ENCODE peak calls at places on chromosomes 1 and 21, in four cellular contexts. I is NCI-H146, E is non-pigmented ciliary epithelial cell, R is HEK293T. T is an unnamed sample.

GRCh38 chr21:36048357-36048756 is 12.0 kb downstream of the SETD4 start:
- DNase-seq in I (no peak), E (no peak), R (no peak), T (no peak)

GRCh38 chr1:3293563-3294080 is 160.8 kb upstream of the ARHGEF16 start:
- DNase-seq in I (no peak), E (no peak), R (no peak), T (no peak)

GRCh38 chr1:41241748-41242644 is at the start of gene SCMH1:
- DNase-seq in I (peak; percentile 82), E (no peak), R (peak; percentile 69), T (no peak)

GRCh38 chr1:110255388-110255787 is 45.3 kb downstream of the KCNC4 start:
- DNase-seq in I (peak; percentile 86), E (no peak), R (no peak), T (peak; percentile 13)

GRCh38 chr1:19799877-19800804 is at the start of gene TMCO4:
- DNase-seq in I (peak; percentile 29), E (peak; percentile 51), R (peak; percentile 40), T (no peak)

GRCh38 chr1:20430355-20431290 is 55.4 kb downstream of the CAMK2N1 start:
- DNase-seq in I (no peak), E (no peak), R (peak; percentile 68), T (no peak)

GRCh38 chr1:95197616-95198252 is 36.3 kb upstream of the RWDD3 start:
- DNase-seq in I (no peak), E (peak; percentile 24), R (no peak), T (no peak)

GRCh38 chr1:89721351-89721750 is 88.4 kb downstream of the LRRC8C start:
- DNase-seq in I (no peak), E (no peak), R (no peak), T (peak; percentile 75)

GRCh38 chr1:182299728-182300581 is 91.6 kb downstream of the GLUL start:
- DNase-seq in I (peak; percentile 9), E (no peak), R (no peak), T (no peak)

GRCh38 chr1:64505944-64506658 is 36.2 kb downstream of the CACHD1 start:
- DNase-seq in I (peak; percentile 96), E (peak; percentile 45), R (peak; percentile 49), T (no peak)

GRCh38 chr1:204826970-204827369 is 43.7 kb upstream of the NFASC start:
- DNase-seq in I (peak; percentile 64), E (no peak), R (peak; percentile 36), T (no peak)

GRCh38 chr21:37281993-37282392 is 14.9 kb upstream of the VPS26C start:
- DNase-seq in I (peak; percentile 59), E (no peak), R (no peak), T (no peak)

GRCh38 chr1:92949937-92950817 is 11.1 kb downstream of the DIPK1A start:
- DNase-seq in I (no peak), E (no peak), R (no peak), T (no peak)

GRCh38 chr1:201795066-201795465 is 33.9 kb upstream of the IPO9 start:
- DNase-seq in I (peak; percentile 19), E (no peak), R (peak; percentile 39), T (no peak)

GRCh38 chr1:218850367-218850766 is 323.3 kb upstream of the LYPLAL1 start:
- DNase-seq in I (no peak), E (peak; percentile 26), R (no peak), T (no peak)

GRCh38 chr1:156727914-156728598 is at the start of gene METTL25B:
- DNase-seq in I (peak; percentile 88), E (no peak), R (peak; percentile 85), T (no peak)

GRCh38 chr1:41936107-41936506 is 17.4 kb upstream of the HIVEP3 start:
- DNase-seq in I (peak; percentile 94), E (no peak), R (no peak), T (no peak)

GRCh38 chr1:17250601-17251000 is 1.7 kb downstream of the PADI3 start:
- DNase-seq in I (no peak), E (no peak), R (no peak), T (no peak)

GRCh38 chr1:58005212-58005611 is 541.3 kb downstream of the OMA1 start:
- DNase-seq in I (no peak), E (no peak), R (no peak), T (no peak)

GRCh38 chr1:243315455-243315854 is 59.6 kb downstream of the SDCCAG8 start:
- DNase-seq in I (no peak), E (no peak), R (no peak), T (no peak)

GRCh38 chr1:3898994-3899775 is 887 bp downstream of the C1orf174 start:
- DNase-seq in I (no peak), E (no peak), R (no peak), T (no peak)

GRCh38 chr1:26537951-26538352 is 8.4 kb downstream of the RPS6KA1 start:
- DNase-seq in I (no peak), E (no peak), R (peak; percentile 31), T (no peak)

T was measured in pulmonary artery endothelial cell.